ENCODE peak calls at places on chromosomes 12 and 14, in four cellular contexts. B, L, O and W are unnamed samples.

GRCh38 chr12:70828391-70828790 is 92.1 kb downstream of the PTPRR start:
- DNase-seq in B (no peak), L (no peak), O (peak; percentile 49), W (no peak)

GRCh38 chr14:72591401-72591800 is 302.5 kb downstream of the DPF3 start:
- DNase-seq in O (no peak), L (no peak), B (no peak), W (no peak)

GRCh38 chr12:115261691-115262398 is 577.9 kb upstream of the TBX3 start:
- DNase-seq in B (no peak), O (peak; percentile 21), L (no peak), W (no peak)

GRCh38 chr12:74890237-74890599 is 319.4 kb downstream of the KCNC2 start:
- DNase-seq in L (peak; percentile 14), O (peak; percentile 83), B (peak; percentile 50), W (no peak)

GRCh38 chr12:8493084-8493483 is 20.2 kb upstream of the CLEC4D start:
- DNase-seq in L (peak; percentile 1), B (no peak), O (no peak), W (peak; percentile 2)

GRCh38 chr14:86296173-86296572 is 766.2 kb downstream of the FLRT2 start:
- DNase-seq in B (peak; percentile 68), O (peak; percentile 6), L (no peak), W (no peak)

GRCh38 chr14:73276836-73277235 is 39.5 kb downstream of the PAPLN start:
- DNase-seq in O (no peak), L (no peak), B (no peak), W (no peak)

GRCh38 chr14:32075636-32076277 is 1.3 kb upstream of the ARHGAP5 start:
- DNase-seq in L (no peak), O (no peak), B (no peak), W (no peak)

GRCh38 chr12:13278249-13278787 is 81.8 kb downstream of the EMP1 start:
- DNase-seq in O (peak; percentile 91), B (peak; percentile 36), L (peak; percentile 54), W (no peak)

GRCh38 chr12:7441216-7441615 is 2.7 kb downstream of the CD163L1 start:
- DNase-seq in L (no peak), O (no peak), B (no peak), W (no peak)

GRCh38 chr12:124921200-124922008 is 7.0 kb upstream of the UBC start:
- DNase-seq in L (no peak), O (peak; percentile 83), B (peak; percentile 63), W (no peak)

GRCh38 chr12:95633049-95633545 is 81.8 kb upstream of the USP44 start:
- DNase-seq in L (no peak), O (peak; percentile 88), B (peak; percentile 38), W (peak; percentile 6)

GRCh38 chr12:50825372-50825838 is 17.3 kb upstream of the TMPRSS12 start:
- DNase-seq in L (no peak), B (peak; percentile 79), O (peak; percentile 77), W (no peak)

GRCh38 chr12:128790221-128790620 is 33.5 kb downstream of the SLC15A4 start:
- DNase-seq in B (no peak), O (no peak), L (no peak), W (no peak)

GRCh38 chr12:79063258-79063657 is 198.7 kb downstream of the SYT1 start:
- DNase-seq in B (no peak), L (no peak), O (peak; percentile 35), W (no peak)

GRCh38 chr14:105500036-105500725 is 9.1 kb downstream of the TEDC1 start:
- DNase-seq in L (no peak), B (no peak), O (no peak), W (no peak)

GRCh38 chr12:121181181-121181580 is 28.7 kb upstream of the P2RX4 start:
- DNase-seq in L (no peak), B (peak; percentile 82), O (no peak), W (no peak)

GRCh38 chr12:19799886-19800602 is 360.8 kb downstream of the AEBP2 start:
- DNase-seq in B (no peak), L (no peak), O (peak; percentile 91), W (no peak)

GRCh38 chr14:20606902-20607242 is 15.7 kb upstream of the RNASE12 start:
- DNase-seq in B (no peak), L (no peak), O (no peak), W (no peak)

GRCh38 chr14:34368115-34368970 is 93.7 kb downstream of the SPTSSA start:
- DNase-seq in L (no peak), O (no peak), B (peak; percentile 37), W (no peak)

GRCh38 chr12:109962388-109962787 is 33.8 kb downstream of the GIT2 start:
- DNase-seq in L (no peak), O (no peak), B (no peak), W (no peak)

GRCh38 chr12:120118710-120119097 is 2.2 kb upstream of the RAB35 start:
- DNase-seq in O (no peak), L (no peak), B (no peak), W (no peak)

GRCh38 chr12:129871991-129872969 is 31.5 kb downstream of the TMEM132D start:
- DNase-seq in B (no peak), O (no peak), L (no peak), W (no peak)

GRCh38 chr12:118358607-118359540 is 13.8 kb downstream of the TAOK3 start:
- DNase-seq in O (no peak), B (no peak), L (no peak), W (no peak)

GRCh38 chr14:23095196-23096108 is at the start of gene C14orf119:
- DNase-seq in O (peak; percentile 100), B (peak; percentile 99), L (no peak), W (no peak)

GRCh38 chr12:51948066-51948465 is 3.4 kb upstream of the ACVR1B start:
- DNase-seq in L (no peak), B (no peak), O (no peak), W (no peak)

GRCh38 chr12:72207756-72208155 is 64.4 kb upstream of the TRHDE start:
- DNase-seq in O (no peak), L (no peak), B (no peak), W (no peak)

GRCh38 chr14:99806841-99807240 is 13.6 kb downstream of the EML1 start:
- DNase-seq in O (no peak), L (no peak), B (no peak), W (no peak)

GRCh38 chr12:106112094-106112822 is 26.5 kb downstream of the NUAK1 start:
- DNase-seq in L (no peak), B (no peak), O (peak; percentile 66), W (peak; percentile 7)

GRCh38 chr12:113040722-113041168 is 15.8 kb upstream of the DTX1 start:
- DNase-seq in L (no peak), B (peak; percentile 64), O (no peak), W (no peak)